ENCODE peak calls at places on chromosomes 3 and 15, in six cellular contexts. F, S, M, V, H and G are unnamed samples. For H3K4me1, the result is how much of the 10 kb centered on the place peaks cover.

GRCh38 chr3:141218204-141218603 is 13.4 kb upstream of the PXYLP1 start:
- ATAC-seq in M (no peak), F (no peak), S (no peak), H (no peak), V (no peak), G (no peak)

GRCh38 chr3:186599142-186599784 is 13.6 kb upstream of the AHSG start:
- ATAC-seq in H (peak), M (no peak), S (peak), F (peak), V (no peak), G (no peak)

GRCh38 chr3:33808559-33808958 is 10.1 kb downstream of the PDCD6IP start:
- ATAC-seq in V (no peak), S (no peak), F (no peak), H (no peak), M (no peak), G (no peak)

GRCh38 chr15:92843819-92844218 is 56.3 kb upstream of the CHD2 start:
- ATAC-seq in M (no peak), S (no peak), V (no peak), H (no peak), F (no peak), G (no peak)

GRCh38 chr15:96354731-96355560 is 24.4 kb downstream of the NR2F2 start:
- ATAC-seq in F (peak), V (no peak), S (peak), H (peak), M (peak), G (peak)

GRCh38 chr3:189721873-189722665 is 90.9 kb downstream of the TP63 start:
- ATAC-seq in F (no peak), V (no peak), M (no peak), H (no peak), S (no peak), G (no peak)

GRCh38 chr3:113844622-113845222 is 6.1 kb downstream of the GRAMD1C start:
- ATAC-seq in H (peak), F (peak), M (peak), S (peak), V (peak), G (no peak)

GRCh38 chr15:90685688-90686434 is 31.3 kb upstream of the BLM start:
- ATAC-seq in S (no peak), F (peak), V (no peak), M (peak), H (peak), G (no peak)

GRCh38 chr15:77410701-77411613 is 8.9 kb downstream of the PEAK1 start:
- ATAC-seq in F (peak), H (no peak), V (no peak), M (no peak), S (no peak), G (no peak)

GRCh38 chr15:36977620-36978610 is 122.4 kb downstream of the MEIS2 start:
- ATAC-seq in S (peak), M (no peak), F (peak), V (no peak), H (no peak), G (no peak)

GRCh38 chr3:114241259-114241658 is 3.9 kb upstream of the ZNF80 start:
- ATAC-seq in H (peak), V (no peak), M (no peak), S (no peak), F (no peak), G (no peak)

GRCh38 chr3:18505056-18505455 is 79.9 kb upstream of the SATB1 start:
- ATAC-seq in M (no peak), F (no peak), H (no peak), S (no peak), V (no peak), G (no peak)

GRCh38 chr15:37134244-37134643 is 33.9 kb upstream of the MEIS2 start:
- ATAC-seq in S (no peak), F (peak), M (peak), V (no peak), H (no peak), G (no peak)

GRCh38 chr3:151789853-151790463 is 24.0 kb upstream of the AADAC start:
- ATAC-seq in F (no peak), S (peak), H (no peak), V (no peak), M (no peak), G (no peak)

GRCh38 chr15:65583701-65584100 is 27.2 kb downstream of the INTS14 start:
- ATAC-seq in F (peak), V (no peak), H (no peak), M (no peak), S (no peak), G (no peak)

GRCh38 chr3:87350367-87351199 is 74.2 kb upstream of the POU1F1 start:
- ATAC-seq in V (peak), F (peak), H (peak), S (peak), M (peak), G (peak)

GRCh38 chr3:133457465-133458067 is 57.7 kb downstream of the BFSP2 start:
- ATAC-seq in S (no peak), H (peak), V (peak), M (no peak), F (peak), G (no peak)

GRCh38 chr3:87082806-87083440 is 92.0 kb upstream of the VGLL3 start:
- ATAC-seq in S (peak), F (peak), M (peak), V (peak), H (peak), G (peak)

GRCh38 chr15:59595434-59595915 is 16.1 kb upstream of the GCNT3 start:
- ATAC-seq in H (no peak), F (no peak), S (peak), M (no peak), V (no peak), G (no peak)

GRCh38 chr3:189186093-189186492 is 14.3 kb downstream of the TPRG1 start:
- ATAC-seq in S (no peak), M (peak), H (no peak), V (no peak), F (no peak), G (peak)

GRCh38 chr3:142263126-142263525 is 37.7 kb upstream of the GK5 start:
- ATAC-seq in M (no peak), S (no peak), F (no peak), V (no peak), H (peak), G (no peak)

GRCh38 chr3:38644662-38645053 is 4.8 kb downstream of the SCN5A start:
- ATAC-seq in V (no peak), S (no peak), H (no peak), F (no peak), M (no peak), G (no peak)

GRCh38 chr3:46010519-46011113 is 15.0 kb upstream of the FYCO1 start:
- ATAC-seq in S (no peak), H (no peak), V (no peak), F (peak), M (no peak), G (no peak)

GRCh38 chr3:155549087-155549486 is 195.8 kb downstream of the PLCH1 start:
- ATAC-seq in F (peak), M (no peak), H (no peak), V (no peak), S (no peak), G (no peak)

GRCh38 chr15:80576519-80577090 is 118.5 kb upstream of the ABHD17C start:
- ATAC-seq in S (no peak), M (no peak), F (no peak), H (no peak), V (no peak), G (no peak)

GRCh38 chr3:15014606-15015328 is 50.3 kb downstream of the MRPS25 start:
- ATAC-seq in M (no peak), V (no peak), H (no peak), F (no peak), S (no peak), G (no peak)

GRCh38 chr15:20358066-20358780 is 183.4 kb downstream of the GOLGA6L6 start:
- ATAC-seq in M (peak), F (no peak), H (peak), V (no peak), S (peak), G (peak)

GRCh38 chr3:66412176-66412887 is 88.5 kb downstream of the LRIG1 start:
- ATAC-seq in S (no peak), V (no peak), H (no peak), F (no peak), M (no peak), G (no peak)

GRCh38 chr15:81021321-81021720 is 20.6 kb downstream of the TLNRD1 start:
- ATAC-seq in S (no peak), F (no peak), M (no peak), V (no peak), H (no peak), G (no peak)

GRCh38 chr3:178059836-178060235 is 476.4 kb upstream of the KCNMB2 start:
- ATAC-seq in V (no peak), F (no peak), M (peak), S (no peak), H (no peak), G (no peak)

GRCh38 chr15:92158426-92158825 is 235.3 kb upstream of the ST8SIA2 start:
- ATAC-seq in M (peak), H (no peak), S (no peak), F (peak), V (peak), G (no peak)

GRCh38 chr15:33680336-33680735 is 288.0 kb upstream of the CHRM5 start:
- ATAC-seq in M (no peak), V (no peak), H (no peak), S (no peak), F (no peak), G (no peak)

GRCh38 chr3:15325228-15325627 is 7.2 kb downstream of the SH3BP5 start:
- ATAC-seq in F (no peak), M (peak), S (no peak), H (no peak), V (peak), G (no peak)

GRCh38 chr15:93111451-93111850 is 22.4 kb upstream of the RGMA start:
- ATAC-seq in H (no peak), S (no peak), V (no peak), F (no peak), M (no peak), G (no peak)

GRCh38 chr15:90762109-90762508 is 45.0 kb downstream of the BLM start:
- ATAC-seq in H (no peak), V (no peak), S (no peak), F (no peak), M (peak), G (peak)

GRCh38 chr15:101488300-101489164 is 975 bp downstream of the PCSK6 start:
- ATAC-seq in S (peak), M (peak), F (no peak), V (peak), H (peak), G (no peak)

GRCh38 chr15:40852529-40852928 is 8.7 kb downstream of the SPINT1 start:
- ATAC-seq in V (no peak), M (no peak), S (no peak), F (no peak), H (no peak), G (no peak)

GRCh38 chr3:136105044-136105443 is 91.1 kb downstream of the MSL2 start:
- ATAC-seq in H (no peak), F (no peak), V (no peak), S (no peak), M (no peak), G (no peak)

GRCh38 chr15:25900901-25901300 is 37.8 kb upstream of the ATP10A start:
- ATAC-seq in V (no peak), S (no peak), H (no peak), M (peak), F (no peak), G (peak)
- TF ChIP-seq POLR2AphosphoS5 in V (no peak), S (no peak), H (no peak), M (peak), F (no peak), G (peak)

GRCh38 chr3:122581622-122582021 is 4.2 kb downstream of the PARP15 start:
- ATAC-seq in M (no peak), H (no peak), S (no peak), F (no peak), V (no peak), G (no peak)

GRCh38 chr3:122577409-122578028 is at the start of gene PARP15:
- ATAC-seq in V (no peak), F (peak), H (peak), S (no peak), M (peak), G (peak)

GRCh38 chr3:122582390-122582789 is 4.9 kb downstream of the PARP15 start:
- ATAC-seq in S (no peak), H (no peak), V (no peak), M (no peak), F (no peak), G (no peak)

GRCh38 chr3:122576174-122576940 is 1.1 kb upstream of the PARP15 start:
- ATAC-seq in S (peak), V (no peak), H (no peak), M (peak), F (peak), G (no peak)

GRCh38 chr3:122578110-122578740 is 775 bp downstream of the PARP15 start:
- ATAC-seq in S (no peak), M (no peak), H (no peak), V (no peak), F (no peak), G (no peak)
- H3K4me1 ChIP-seq in S (under half), M (under half), H (under half), V (under half), F (under half), G (under half)

DNA sequence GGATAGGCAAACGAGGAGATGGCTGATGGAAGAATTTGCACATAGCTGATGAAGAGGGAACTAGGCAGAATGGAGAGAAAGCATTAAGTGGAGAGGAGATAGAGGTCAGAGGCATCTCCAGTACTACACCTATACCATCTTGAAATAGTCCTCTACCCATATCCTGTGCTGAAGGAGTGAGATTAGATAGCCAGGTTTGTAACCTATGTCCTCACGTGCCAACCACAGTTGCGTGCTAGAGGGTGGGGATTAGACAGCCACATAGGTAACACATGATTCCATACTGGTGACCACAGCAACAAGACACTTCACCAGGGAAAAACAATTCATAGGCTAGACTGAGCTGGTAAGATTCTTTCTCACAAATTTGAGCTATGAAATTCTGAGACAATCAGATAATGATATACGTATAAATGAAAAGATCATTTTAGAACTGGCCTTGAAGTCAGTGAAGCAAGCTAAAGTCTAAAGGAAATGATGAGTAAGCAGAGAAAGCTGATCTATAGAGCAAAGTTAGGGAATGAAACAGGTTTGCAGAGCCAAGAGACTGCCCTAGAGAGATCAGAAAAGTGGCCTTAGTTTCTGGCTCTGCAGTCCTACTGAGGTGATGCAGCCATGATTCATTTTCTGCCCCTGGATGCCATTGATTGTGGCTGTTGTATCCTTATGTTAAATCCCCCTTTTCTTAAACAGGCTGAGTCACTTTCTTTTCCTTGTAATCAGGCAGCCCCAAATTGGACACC is 17.7 kb downstream of the MYNN start:
- ATAC-seq in V (no peak), S (peak), M (no peak), F (no peak), H (peak), G (no peak)
- TF ChIP-seq POLR2A in V (no peak), S (no peak), M (no peak), F (no peak), H (no peak), G (no peak)

GRCh38 chr3:115913069-115913686 is 289.9 kb downstream of the GAP43 start:
- ATAC-seq in H (peak), M (no peak), S (peak), F (peak), V (peak), G (no peak)
- TF ChIP-seq POLR2AphosphoS5 in H (no peak), M (no peak), S (no peak), F (no peak), V (no peak), G (no peak)

GRCh38 chr3:16482770-16483531 is 30.5 kb downstream of the RFTN1 start:
- ATAC-seq in M (peak), F (peak), V (no peak), S (no peak), H (peak), G (no peak)

GRCh38 chr3:16484216-16484615 is 29.3 kb downstream of the RFTN1 start:
- ATAC-seq in M (no peak), S (no peak), H (no peak), V (no peak), F (no peak), G (peak)

GRCh38 chr3:16480861-16481569 is 32.5 kb downstream of the RFTN1 start:
- ATAC-seq in F (peak), S (no peak), V (no peak), M (no peak), H (no peak), G (no peak)

GRCh38 chr3:16482194-16482769 is 31.2 kb downstream of the RFTN1 start:
- ATAC-seq in F (peak), V (no peak), M (peak), H (no peak), S (no peak), G (no peak)

GRCh38 chr3:16481570-16481897 is 32.0 kb downstream of the RFTN1 start:
- ATAC-seq in F (no peak), S (no peak), H (no peak), V (no peak), M (no peak), G (no peak)
- H3K4me1 ChIP-seq in F (under half), S (under half), H (under half), V (under half), M (half or more), G (under half)

GRCh38 chr3:94596887-94597537 is 534.2 kb downstream of the NSUN3 start:
- ATAC-seq in M (no peak), H (no peak), S (no peak), V (no peak), F (peak), G (no peak)
- TF ChIP-seq POLR2A in M (no peak), H (no peak), S (no peak), V (no peak), F (no peak), G (no peak)

GRCh38 chr15:70323111-70323851 is 225.6 kb upstream of the TLE3 start:
- ATAC-seq in F (no peak), M (peak), S (no peak), V (no peak), H (no peak), G (peak)

GRCh38 chr15:70320077-70320830 is 222.5 kb upstream of the TLE3 start:
- ATAC-seq in M (no peak), V (no peak), H (no peak), F (peak), S (no peak), G (no peak)

GRCh38 chr15:70322051-70322668 is 224.4 kb upstream of the TLE3 start:
- ATAC-seq in H (no peak), M (no peak), F (peak), S (no peak), V (no peak), G (no peak)

GRCh38 chr15:70319466-70319865 is 221.7 kb upstream of the TLE3 start:
- ATAC-seq in S (no peak), H (no peak), V (no peak), F (peak), M (peak), G (no peak)

GRCh38 chr15:70321106-70321809 is 223.5 kb upstream of the TLE3 start:
- ATAC-seq in S (no peak), M (no peak), F (no peak), V (no peak), H (no peak), G (no peak)
- TF ChIP-seq POLR2AphosphoS5 in S (no peak), M (peak), F (no peak), V (no peak), H (no peak), G (peak)